ENCODE peak calls at places on chromosomes 7 and 10, in nine cellular contexts. J, Q, L, A, M, H, R, D and B are unnamed samples.

GRCh38 chr10:54985732-54986131 is 184.7 kb upstream of the PCDH15 start:
- DNase-seq in J (no peak), Q (no peak), L (no peak), A (peak), M (peak), H (no peak), R (no peak), D (no peak), B (no peak)

GRCh38 chr10:69802424-69803161 is 887 bp downstream of the COL13A1 start:
- DNase-seq in J (no peak), Q (no peak), L (no peak), A (peak), M (no peak), H (peak), R (no peak), D (no peak), B (peak)

GRCh38 chr10:104580321-104580720 is 60.8 kb upstream of the SORCS3 start:
- DNase-seq in J (no peak), Q (peak), L (no peak), A (no peak), M (no peak), H (no peak), R (no peak), D (no peak), B (no peak)

GRCh38 chr7:151058766-151059361 is 525 bp upstream of the SLC4A2 start:
- DNase-seq in J (no peak), Q (no peak), L (no peak), A (peak), M (peak), H (no peak), R (no peak), D (no peak), B (peak)

GRCh38 chr7:138001529-138002095 is at the start of gene CREB3L2:
- DNase-seq in J (peak), Q (peak), L (peak), A (peak), M (peak), H (no peak), R (no peak), D (peak), B (peak)

GRCh38 chr10:117138838-117139580 is 939 bp upstream of the VAX1 start:
- DNase-seq in J (no peak), Q (no peak), L (no peak), A (peak), M (no peak), H (no peak), R (no peak), D (no peak), B (no peak)

GRCh38 chr7:47465191-47465590 is 116.7 kb downstream of the TNS3 start:
- DNase-seq in J (no peak), Q (no peak), L (no peak), A (no peak), M (no peak), H (no peak), R (no peak), D (no peak), B (no peak)

GRCh38 chr7:38409524-38409923 is 136.1 kb upstream of the TARP start:
- DNase-seq in J (no peak), Q (no peak), L (no peak), A (peak), M (no peak), H (no peak), R (no peak), D (no peak), B (no peak)

GRCh38 chr10:14659626-14660196 is 115.0 kb downstream of the FAM107B start:
- DNase-seq in J (no peak), Q (peak), L (no peak), A (no peak), M (peak), H (no peak), R (peak), D (no peak), B (peak)

GRCh38 chr10:78656815-78657621 is 411.7 kb upstream of the ZMIZ1 start:
- DNase-seq in J (peak), Q (peak), L (no peak), A (peak), M (no peak), H (peak), R (no peak), D (no peak), B (no peak)

GRCh38 chr10:34655286-34656170 is 159.6 kb downstream of the PARD3 start:
- DNase-seq in J (no peak), Q (peak), L (peak), A (peak), M (peak), H (no peak), R (no peak), D (peak), B (peak)

GRCh38 chr7:17319164-17320101 is 21.0 kb downstream of the AHR start:
- DNase-seq in J (no peak), Q (no peak), L (no peak), A (peak), M (no peak), H (no peak), R (no peak), D (no peak), B (no peak)

GRCh38 chr10:132636358-132636757 is 98.8 kb downstream of the INPP5A start:
- DNase-seq in J (peak), Q (no peak), L (peak), A (no peak), M (no peak), H (no peak), R (no peak), D (no peak), B (no peak)

GRCh38 chr10:82506680-82507376 is 631.8 kb downstream of the NRG3 start:
- DNase-seq in J (no peak), Q (no peak), L (no peak), A (no peak), M (no peak), H (no peak), R (no peak), D (no peak), B (no peak)

GRCh38 chr10:78902815-78903214 is 166.0 kb upstream of the ZMIZ1 start:
- DNase-seq in J (no peak), Q (no peak), L (no peak), A (no peak), M (no peak), H (no peak), R (no peak), D (no peak), B (no peak)

GRCh38 chr7:11341285-11341944 is 367.7 kb downstream of the PHF14 start:
- DNase-seq in J (no peak), Q (peak), L (peak), A (peak), M (no peak), H (no peak), R (no peak), D (no peak), B (no peak)

GRCh38 chr10:47154762-47155161 is 145.2 kb upstream of the GDF10 start:
- DNase-seq in J (no peak), Q (no peak), L (no peak), A (no peak), M (no peak), H (no peak), R (no peak), D (no peak), B (no peak)

GRCh38 chr10:101062231-101063161 is 707 bp downstream of the KAZALD1 start:
- DNase-seq in J (peak), Q (no peak), L (peak), A (peak), M (peak), H (peak), R (no peak), D (no peak), B (peak)

GRCh38 chr10:129846991-129847391 is 117.1 kb downstream of the EBF3 start:
- DNase-seq in J (no peak), Q (no peak), L (no peak), A (no peak), M (no peak), H (no peak), R (no peak), D (no peak), B (no peak)

GRCh38 chr10:35783305-35783838 is 141.3 kb upstream of the FZD8 start:
- DNase-seq in J (no peak), Q (no peak), L (no peak), A (no peak), M (no peak), H (no peak), R (no peak), D (no peak), B (no peak)

GRCh38 chr7:86653919-86654659 is 10.4 kb downstream of the GRM3 start:
- DNase-seq in J (no peak), Q (peak), L (peak), A (peak), M (no peak), H (peak), R (no peak), D (no peak), B (no peak)

GRCh38 chr7:74657692-74658170 is at the start of gene GTF2I:
- DNase-seq in J (no peak), Q (no peak), L (no peak), A (peak), M (no peak), H (no peak), R (no peak), D (no peak), B (peak)

GRCh38 chr7:100489824-100490223 is 6.1 kb downstream of the NYAP1 start:
- DNase-seq in J (peak), Q (peak), L (peak), A (peak), M (peak), H (peak), R (no peak), D (peak), B (peak)

GRCh38 chr10:107552963-107553362 is 388.5 kb upstream of the SORCS1 start:
- DNase-seq in J (no peak), Q (no peak), L (no peak), A (no peak), M (no peak), H (no peak), R (no peak), D (no peak), B (no peak)

GRCh38 chr10:70164179-70164578 is 6.1 kb downstream of the SAR1A start:
- DNase-seq in J (no peak), Q (no peak), L (no peak), A (no peak), M (no peak), H (no peak), R (no peak), D (no peak), B (no peak)

GRCh38 chr10:3239066-3239919 is 66.7 kb upstream of the PITRM1 start:
- DNase-seq in J (peak), Q (peak), L (peak), A (peak), M (peak), H (peak), R (no peak), D (peak), B (peak)

GRCh38 chr7:82443801-82444219 is 233 bp upstream of the CACNA2D1 start:
- DNase-seq in J (peak), Q (peak), L (peak), A (peak), M (peak), H (peak), R (no peak), D (no peak), B (no peak)

GRCh38 chr7:103989785-103990775 is 622 bp upstream of the RELN start:
- DNase-seq in J (no peak), Q (no peak), L (peak), A (peak), M (peak), H (peak), R (no peak), D (no peak), B (peak)

GRCh38 chr7:76372984-76373833 is 14.4 kb upstream of the YWHAG start:
- DNase-seq in J (no peak), Q (no peak), L (no peak), A (no peak), M (no peak), H (peak), R (no peak), D (no peak), B (no peak)

GRCh38 chr10:129031233-129032150 is 435.5 kb upstream of the MGMT start:
- DNase-seq in J (no peak), Q (peak), L (peak), A (peak), M (peak), H (peak), R (no peak), D (peak), B (peak)

GRCh38 chr10:49134327-49134726 is 506 bp upstream of the FAM170B start:
- DNase-seq in J (no peak), Q (no peak), L (no peak), A (no peak), M (no peak), H (no peak), R (no peak), D (peak), B (no peak)

GRCh38 chr10:123377883-123378282 is 223.7 kb downstream of the BUB3 start:
- DNase-seq in J (no peak), Q (no peak), L (no peak), A (no peak), M (no peak), H (no peak), R (no peak), D (no peak), B (no peak)

GRCh38 chr7:2355079-2356008 is 717 bp downstream of the EIF3B start:
- DNase-seq in J (peak), Q (no peak), L (no peak), A (peak), M (no peak), H (no peak), R (no peak), D (peak), B (peak)

GRCh38 chr10:108249940-108250339 is 1085.4 kb upstream of the SORCS1 start:
- DNase-seq in J (no peak), Q (no peak), L (no peak), A (no peak), M (peak), H (no peak), R (no peak), D (no peak), B (no peak)

GRCh38 chr7:101179780-101180755 is at the start of gene NAT16:
- DNase-seq in J (no peak), Q (no peak), L (no peak), A (peak), M (no peak), H (no peak), R (no peak), D (no peak), B (no peak)

GRCh38 chr10:116606061-116606483 is 14.7 kb upstream of the PNLIPRP2 start:
- DNase-seq in J (no peak), Q (no peak), L (peak), A (no peak), M (no peak), H (no peak), R (no peak), D (no peak), B (no peak)

GRCh38 chr10:75773139-75773801 is 341.8 kb downstream of the LRMDA start:
- DNase-seq in J (no peak), Q (no peak), L (peak), A (no peak), M (no peak), H (no peak), R (no peak), D (no peak), B (no peak)

GRCh38 chr7:153217032-153217431 is 457.5 kb downstream of the ACTR3B start:
- DNase-seq in J (no peak), Q (no peak), L (no peak), A (no peak), M (no peak), H (no peak), R (no peak), D (no peak), B (no peak)

GRCh38 chr7:150410680-150411346 is 31.7 kb downstream of the ZNF775 start:
- DNase-seq in J (no peak), Q (no peak), L (no peak), A (no peak), M (no peak), H (peak), R (no peak), D (no peak), B (no peak)

GRCh38 chr10:129933456-129934092 is 30.5 kb downstream of the EBF3 start:
- DNase-seq in J (peak), Q (no peak), L (peak), A (peak), M (no peak), H (no peak), R (no peak), D (no peak), B (no peak)

GRCh38 chr10:122112021-122112616 is 123.2 kb downstream of the TACC2 start:
- DNase-seq in J (no peak), Q (no peak), L (no peak), A (no peak), M (no peak), H (no peak), R (no peak), D (no peak), B (no peak)

GRCh38 chr10:122114156-122114747 is 125.3 kb downstream of the TACC2 start:
- DNase-seq in J (no peak), Q (no peak), L (peak), A (no peak), M (no peak), H (no peak), R (no peak), D (no peak), B (no peak)

GRCh38 chr10:122115874-122116273 is 126.9 kb downstream of the TACC2 start:
- DNase-seq in J (no peak), Q (no peak), L (no peak), A (no peak), M (no peak), H (no peak), R (no peak), D (no peak), B (no peak)

GRCh38 chr10:122112625-122113160 is 123.7 kb downstream of the TACC2 start:
- DNase-seq in J (peak), Q (peak), L (peak), A (peak), M (no peak), H (peak), R (no peak), D (no peak), B (no peak)

DNA sequence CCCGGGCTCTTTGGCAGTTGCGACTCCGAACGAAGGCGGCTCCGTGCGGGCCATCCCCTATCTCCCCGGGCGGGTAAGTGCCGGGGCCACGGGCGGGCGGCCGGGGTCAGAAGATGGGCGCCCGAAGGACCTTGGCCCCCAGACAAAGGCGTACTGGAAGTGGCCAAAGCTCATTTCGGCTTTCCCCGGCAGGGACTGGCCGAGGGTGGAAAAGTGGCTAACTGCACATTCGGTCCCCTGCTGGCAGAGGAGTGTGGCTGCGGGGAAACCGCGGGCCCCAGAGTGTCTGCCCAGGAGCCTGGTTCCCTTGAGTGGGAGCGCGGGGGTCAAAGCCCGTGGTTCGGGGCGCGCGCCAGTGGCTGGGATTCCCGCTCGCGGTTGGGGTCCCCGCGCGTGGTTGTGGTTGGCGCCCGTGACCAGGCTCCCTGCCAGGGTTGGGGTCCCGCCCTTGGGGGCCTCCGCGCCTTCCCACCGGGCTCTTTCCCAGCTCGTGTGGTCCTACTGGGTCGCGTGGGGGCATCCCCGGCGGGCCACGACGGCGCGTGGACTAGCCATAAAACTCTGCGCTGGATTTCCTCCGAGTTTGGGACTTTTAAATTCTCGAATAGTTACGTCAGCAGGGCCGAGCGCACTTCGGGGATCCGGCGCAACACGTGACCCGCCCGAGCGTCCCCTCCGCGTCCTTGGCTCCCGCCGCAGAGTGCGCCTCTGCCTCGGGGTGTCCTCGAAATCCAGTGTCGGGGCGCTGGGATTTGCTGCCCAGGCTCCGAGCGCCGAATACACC is 124.4 kb downstream of the TACC2 start:
- DNase-seq in J (peak), Q (no peak), L (peak), A (peak), M (no peak), H (peak), R (no peak), D (no peak), B (peak)
- TF ChIP-seq CTCF in J (no peak), Q (peak), L (no peak), A (peak), M (no peak), H (no peak), R (no peak), D (no peak), B (no peak)

DNA sequence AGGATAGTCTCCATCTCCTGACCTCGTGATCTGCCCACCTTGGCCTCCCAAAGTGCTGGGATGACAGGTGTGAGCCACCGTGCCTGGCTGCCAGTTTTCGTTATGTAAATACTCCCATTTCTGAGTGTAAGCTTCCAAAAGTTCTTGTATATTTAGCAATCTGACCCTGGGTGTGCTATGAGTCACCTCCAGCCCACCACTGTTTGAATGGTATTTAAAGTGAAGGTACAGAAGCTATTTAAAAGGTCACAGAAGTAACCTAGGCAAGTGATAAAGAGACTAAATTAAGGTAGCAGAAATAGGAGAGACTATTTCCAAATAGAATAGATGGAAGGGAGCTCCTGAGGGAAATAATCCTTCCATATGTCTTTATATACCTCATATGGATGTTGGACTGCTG is 3.9 kb upstream of the ANKRD7 start:
- DNase-seq in J (no peak), Q (no peak), L (no peak), A (no peak), M (no peak), H (no peak), R (no peak), D (no peak), B (peak)
- TF ChIP-seq CTCF in J (no peak), Q (no peak), L (no peak), A (no peak), M (no peak), H (no peak), R (no peak), D (no peak), B (no peak)

DNA sequence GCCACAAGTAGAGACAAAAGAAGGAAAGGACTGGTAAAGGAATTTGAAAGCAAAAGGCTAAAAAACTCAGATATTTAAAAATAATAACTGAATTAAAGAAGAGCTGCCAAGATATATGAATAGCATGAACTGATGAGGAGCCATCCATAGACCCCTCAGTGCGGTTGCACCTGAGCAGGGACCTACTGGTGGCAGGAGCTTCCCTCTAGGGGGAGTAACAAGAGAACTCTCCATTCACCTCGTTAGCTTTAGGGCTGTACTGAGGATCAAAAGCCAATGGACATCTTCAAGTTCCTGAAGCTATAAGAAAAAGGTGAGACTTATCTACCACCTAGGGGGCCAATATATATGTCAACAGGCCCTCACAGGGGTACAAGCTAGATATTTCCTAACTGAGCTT is 27.8 kb upstream of the DOCK1 start:
- DNase-seq in J (no peak), Q (no peak), L (no peak), A (no peak), M (no peak), H (no peak), R (no peak), D (no peak), B (no peak)
- TF ChIP-seq CTCF in J (no peak), Q (no peak), L (no peak), A (no peak), M (no peak), H (no peak), R (no peak), D (no peak), B (no peak)

GRCh38 chr7:80661729-80662128 is 23.3 kb downstream of the CD36 start:
- DNase-seq in J (no peak), Q (no peak), L (no peak), A (peak), M (no peak), H (no peak), R (no peak), D (no peak), B (no peak)
- TF ChIP-seq CTCF in J (no peak), Q (no peak), L (no peak), A (peak), M (peak), H (no peak), R (no peak), D (no peak), B (no peak)

GRCh38 chr7:45638916-45639315 is 64.7 kb downstream of the ADCY1 start:
- DNase-seq in J (no peak), Q (no peak), L (peak), A (no peak), M (no peak), H (no peak), R (no peak), D (no peak), B (no peak)
- TF ChIP-seq CTCF in J (no peak), Q (no peak), L (no peak), A (no peak), M (no peak), H (no peak), R (no peak), D (no peak), B (no peak)